ENCODE peak calls at places on chromosomes 5 and 9, in four cellular contexts. A is stromal cell of bone marrow; O is stimulated activated CD4-positive, alpha-beta T cell treated with anti-CD3 and anti-CD28 coated beads, Interleukin-4, amount 100 ng/mL, for 1 hour; T is anterior cingulate cortex. R is an unnamed sample.

GRCh38 chr9:130779153-130779855 is 55.8 kb upstream of the ABL1 start:
- DNase-seq in A (no peak), O (no peak), T (no peak), R (no peak)

GRCh38 chr5:88883059-88883565 is at the start of gene MEF2C:
- DNase-seq in A (peak), O (no peak), T (peak), R (peak)

GRCh38 chr9:134807726-134808125 is 72.9 kb upstream of the FCN2 start:
- DNase-seq in A (peak), O (no peak), T (no peak), R (no peak)

GRCh38 chr9:121194730-121195129 is 6.9 kb downstream of the RAB14 start:
- DNase-seq in A (no peak), O (no peak), T (no peak), R (no peak)

GRCh38 chr5:172110921-172111873 is 76.8 kb downstream of the STK10 start:
- DNase-seq in A (peak), O (peak), T (no peak), R (no peak)

GRCh38 chr9:38332625-38333024 is 59.9 kb upstream of the ALDH1B1 start:
- DNase-seq in A (no peak), O (no peak), T (no peak), R (no peak)

GRCh38 chr9:114958021-114958846 is 27.8 kb upstream of the TNFSF8 start:
- DNase-seq in A (no peak), O (peak), T (no peak), R (no peak)

GRCh38 chr9:93683331-93684134 is 107.1 kb downstream of the PHF2 start:
- DNase-seq in A (no peak), O (no peak), T (no peak), R (no peak)

GRCh38 chr5:180639743-180640300 is 9.6 kb downstream of the FLT4 start:
- DNase-seq in A (no peak), O (no peak), T (no peak), R (no peak)

GRCh38 chr5:79697222-79698164 is 7.9 kb downstream of the CMYA5 start:
- DNase-seq in A (no peak), O (no peak), T (no peak), R (no peak)

GRCh38 chr5:138964547-138965174 is 89.5 kb upstream of the LRRTM2 start:
- DNase-seq in A (no peak), O (no peak), T (no peak), R (no peak)